ENCODE peak calls at places on chromosomes 12 and 14, in seven cellular contexts. One of them, this sample, is unnamed.

GRCh38 chr14:32513571-32514009 is 184.5 kb downstream of the AKAP6 start:
- DNase-seq in GM12891: no peak
- DNase-seq in HepG2: no peak
- DNase-seq in GM12878: no peak
- DNase-seq in SK-N-SH: no peak
- DNase-seq in H1: no peak
- DNase-seq in K562: no peak
- DNase-seq in this sample: no peak

GRCh38 chr12:14260011-14260993 is 105.2 kb upstream of the ATF7IP start:
- DNase-seq in GM12891: no peak
- DNase-seq in HepG2: peak
- DNase-seq in GM12878: no peak
- DNase-seq in SK-N-SH: no peak
- DNase-seq in H1: peak
- DNase-seq in K562: peak
- DNase-seq in this sample: no peak

GRCh38 chr14:32967421-32967820 is 28.7 kb downstream of the NPAS3 start:
- DNase-seq in GM12891: no peak
- DNase-seq in HepG2: no peak
- DNase-seq in GM12878: no peak
- DNase-seq in SK-N-SH: no peak
- DNase-seq in H1: no peak
- DNase-seq in K562: no peak
- DNase-seq in this sample: no peak

GRCh38 chr12:19431407-19432308 is 7.6 kb upstream of the AEBP2 start:
- DNase-seq in GM12891: no peak
- DNase-seq in HepG2: no peak
- DNase-seq in GM12878: peak
- DNase-seq in SK-N-SH: no peak
- DNase-seq in H1: no peak
- DNase-seq in K562: no peak
- DNase-seq in this sample: no peak

GRCh38 chr14:100142073-100143040 is 17.1 kb downstream of the DEGS2 start:
- DNase-seq in GM12891: no peak
- DNase-seq in HepG2: no peak
- DNase-seq in GM12878: no peak
- DNase-seq in SK-N-SH: peak
- DNase-seq in H1: no peak
- DNase-seq in K562: peak
- DNase-seq in this sample: no peak

GRCh38 chr12:66688836-66689439 is 10.1 kb upstream of the GRIP1 start:
- DNase-seq in GM12891: peak
- DNase-seq in HepG2: peak
- DNase-seq in GM12878: no peak
- DNase-seq in SK-N-SH: peak
- DNase-seq in H1: peak
- DNase-seq in K562: peak
- DNase-seq in this sample: no peak

GRCh38 chr14:61561657-61562276 is 133.5 kb upstream of the HIF1A start:
- DNase-seq in GM12891: no peak
- DNase-seq in HepG2: peak
- DNase-seq in GM12878: no peak
- DNase-seq in SK-N-SH: peak
- DNase-seq in H1: no peak
- DNase-seq in K562: no peak
- DNase-seq in this sample: no peak

GRCh38 chr14:103065861-103066260 is 8.5 kb upstream of the CDC42BPB start:
- DNase-seq in GM12891: no peak
- DNase-seq in HepG2: no peak
- DNase-seq in GM12878: no peak
- DNase-seq in SK-N-SH: no peak
- DNase-seq in H1: no peak
- DNase-seq in K562: no peak
- DNase-seq in this sample: no peak

GRCh38 chr14:29453045-29453444 is 474.6 kb downstream of the PRKD1 start:
- DNase-seq in GM12891: no peak
- DNase-seq in HepG2: no peak
- DNase-seq in GM12878: no peak
- DNase-seq in SK-N-SH: no peak
- DNase-seq in H1: no peak
- DNase-seq in K562: no peak
- DNase-seq in this sample: no peak

GRCh38 chr12:119674560-119674959 is 6.6 kb downstream of the PRKAB1 start:
- DNase-seq in GM12891: no peak
- DNase-seq in HepG2: no peak
- DNase-seq in GM12878: no peak
- DNase-seq in SK-N-SH: no peak
- DNase-seq in H1: no peak
- DNase-seq in K562: no peak
- DNase-seq in this sample: no peak

GRCh38 chr14:20346713-20347112 is 3.3 kb downstream of the PARP2 start:
- DNase-seq in GM12891: no peak
- DNase-seq in HepG2: no peak
- DNase-seq in GM12878: no peak
- DNase-seq in SK-N-SH: no peak
- DNase-seq in H1: no peak
- DNase-seq in K562: no peak
- DNase-seq in this sample: no peak

GRCh38 chr12:53483225-53483978 is 15.9 kb downstream of the MAP3K12 start:
- DNase-seq in GM12891: no peak
- DNase-seq in HepG2: no peak
- DNase-seq in GM12878: no peak
- DNase-seq in SK-N-SH: no peak
- DNase-seq in H1: no peak
- DNase-seq in K562: no peak
- DNase-seq in this sample: no peak

GRCh38 chr12:69851976-69852375 is 26.9 kb downstream of the MYRFL start:
- DNase-seq in GM12891: no peak
- DNase-seq in HepG2: no peak
- DNase-seq in GM12878: no peak
- DNase-seq in SK-N-SH: no peak
- DNase-seq in H1: no peak
- DNase-seq in K562: no peak
- DNase-seq in this sample: no peak

GRCh38 chr14:95519699-95520098 is 3.2 kb upstream of the SYNE3 start:
- DNase-seq in GM12891: no peak
- DNase-seq in HepG2: no peak
- DNase-seq in GM12878: no peak
- DNase-seq in SK-N-SH: peak
- DNase-seq in H1: no peak
- DNase-seq in K562: no peak
- DNase-seq in this sample: no peak
- TF ChIP-seq TAF1 in GM12891: no peak
- TF ChIP-seq TAF1 in HepG2: no peak
- TF ChIP-seq TAF1 in GM12878: no peak
- TF ChIP-seq TAF1 in SK-N-SH: no peak
- TF ChIP-seq TAF1 in H1: no peak
- TF ChIP-seq TAF1 in K562: no peak
- TF ChIP-seq TAF1 in this sample: no peak

GRCh38 chr14:94058674-94059138 is 22.3 kb downstream of the DDX24 start:
- DNase-seq in GM12891: no peak
- DNase-seq in HepG2: peak
- DNase-seq in GM12878: no peak
- DNase-seq in SK-N-SH: no peak
- DNase-seq in H1: no peak
- DNase-seq in K562: no peak
- DNase-seq in this sample: no peak
- TF ChIP-seq TAF1 in GM12891: no peak
- TF ChIP-seq TAF1 in HepG2: no peak
- TF ChIP-seq TAF1 in GM12878: no peak
- TF ChIP-seq TAF1 in SK-N-SH: no peak
- TF ChIP-seq TAF1 in H1: no peak
- TF ChIP-seq TAF1 in K562: no peak
- TF ChIP-seq TAF1 in this sample: no peak

GRCh38 chr14:62957562-62957961 is 87.7 kb downstream of the KCNH5 start:
- DNase-seq in GM12891: no peak
- DNase-seq in HepG2: no peak
- DNase-seq in GM12878: no peak
- DNase-seq in SK-N-SH: no peak
- DNase-seq in H1: no peak
- DNase-seq in K562: peak
- DNase-seq in this sample: no peak

GRCh38 chr14:62954165-62954564 is 91.1 kb downstream of the KCNH5 start:
- DNase-seq in GM12891: no peak
- DNase-seq in HepG2: no peak
- DNase-seq in GM12878: no peak
- DNase-seq in SK-N-SH: no peak
- DNase-seq in H1: no peak
- DNase-seq in K562: no peak
- DNase-seq in this sample: no peak

GRCh38 chr14:62956413-62956812 is 88.8 kb downstream of the KCNH5 start:
- DNase-seq in GM12891: no peak
- DNase-seq in HepG2: no peak
- DNase-seq in GM12878: no peak
- DNase-seq in SK-N-SH: no peak
- DNase-seq in H1: no peak
- DNase-seq in K562: no peak
- DNase-seq in this sample: no peak
- TF ChIP-seq TAF1 in GM12891: no peak
- TF ChIP-seq TAF1 in HepG2: no peak
- TF ChIP-seq TAF1 in GM12878: no peak
- TF ChIP-seq TAF1 in SK-N-SH: no peak
- TF ChIP-seq TAF1 in H1: no peak
- TF ChIP-seq TAF1 in K562: no peak
- TF ChIP-seq TAF1 in this sample: no peak

DNA sequence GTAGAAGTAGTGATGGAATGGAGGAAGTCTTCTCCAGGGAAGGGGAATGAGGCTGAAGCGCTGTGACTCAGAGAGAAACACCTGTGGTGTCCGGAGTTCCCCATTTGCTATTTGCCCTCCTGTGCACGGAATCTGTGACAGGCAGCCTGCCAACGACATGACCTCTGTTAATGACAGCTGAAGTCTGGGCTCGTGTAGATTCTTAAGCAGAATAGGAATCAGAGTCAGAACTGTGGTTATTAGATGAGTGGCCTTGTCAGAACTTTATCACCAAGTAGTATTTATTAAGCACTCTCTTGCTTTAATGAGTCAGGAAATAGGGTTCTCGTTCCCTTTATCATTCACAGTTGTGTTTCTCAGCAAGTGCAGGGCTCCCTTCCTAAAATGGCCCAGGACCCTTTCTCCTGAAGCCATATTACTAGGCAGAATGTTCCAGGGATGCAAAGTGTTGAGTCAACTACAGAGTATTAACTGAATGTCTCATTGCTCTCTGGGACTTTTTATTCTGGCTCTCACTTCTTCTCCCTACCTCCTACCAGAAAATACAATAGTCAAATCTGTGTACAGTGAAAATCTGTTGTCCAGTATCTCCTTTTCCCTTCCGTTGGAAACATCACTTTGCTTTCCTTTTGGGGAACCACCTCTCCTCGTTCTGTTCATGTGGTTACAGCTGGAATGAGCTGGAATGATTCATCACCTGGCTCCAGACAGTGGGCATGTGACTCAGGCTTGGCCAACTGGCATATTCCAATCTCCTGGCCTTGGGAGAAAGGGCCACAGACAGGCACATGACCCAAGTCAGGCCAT is 77.8 kb upstream of the MAX start:
- DNase-seq in GM12891: no peak
- DNase-seq in HepG2: no peak
- DNase-seq in GM12878: peak
- DNase-seq in SK-N-SH: no peak
- DNase-seq in H1: no peak
- DNase-seq in K562: no peak
- DNase-seq in this sample: no peak
- TF ChIP-seq TAF1 in GM12891: no peak
- TF ChIP-seq TAF1 in HepG2: no peak
- TF ChIP-seq TAF1 in GM12878: no peak
- TF ChIP-seq TAF1 in SK-N-SH: no peak
- TF ChIP-seq TAF1 in H1: no peak
- TF ChIP-seq TAF1 in K562: no peak
- TF ChIP-seq TAF1 in this sample: no peak

GRCh38 chr12:57263096-57263495 is 12.1 kb upstream of the STAC3 start:
- DNase-seq in GM12891: no peak
- DNase-seq in HepG2: no peak
- DNase-seq in GM12878: no peak
- DNase-seq in SK-N-SH: no peak
- DNase-seq in H1: no peak
- DNase-seq in K562: no peak
- DNase-seq in this sample: no peak

GRCh38 chr12:57262126-57262822 is 11.3 kb upstream of the STAC3 start:
- DNase-seq in GM12891: no peak
- DNase-seq in HepG2: no peak
- DNase-seq in GM12878: no peak
- DNase-seq in SK-N-SH: no peak
- DNase-seq in H1: no peak
- DNase-seq in K562: no peak
- DNase-seq in this sample: no peak

GRCh38 chr12:57261385-57261784 is 10.4 kb upstream of the STAC3 start:
- DNase-seq in GM12891: no peak
- DNase-seq in HepG2: no peak
- DNase-seq in GM12878: no peak
- DNase-seq in SK-N-SH: no peak
- DNase-seq in H1: no peak
- DNase-seq in K562: no peak
- DNase-seq in this sample: no peak

GRCh38 chr12:57258977-57259970 is 8.3 kb upstream of the STAC3 start:
- DNase-seq in GM12891: no peak
- DNase-seq in HepG2: no peak
- DNase-seq in GM12878: no peak
- DNase-seq in SK-N-SH: no peak
- DNase-seq in H1: no peak
- DNase-seq in K562: no peak
- DNase-seq in this sample: no peak

DNA sequence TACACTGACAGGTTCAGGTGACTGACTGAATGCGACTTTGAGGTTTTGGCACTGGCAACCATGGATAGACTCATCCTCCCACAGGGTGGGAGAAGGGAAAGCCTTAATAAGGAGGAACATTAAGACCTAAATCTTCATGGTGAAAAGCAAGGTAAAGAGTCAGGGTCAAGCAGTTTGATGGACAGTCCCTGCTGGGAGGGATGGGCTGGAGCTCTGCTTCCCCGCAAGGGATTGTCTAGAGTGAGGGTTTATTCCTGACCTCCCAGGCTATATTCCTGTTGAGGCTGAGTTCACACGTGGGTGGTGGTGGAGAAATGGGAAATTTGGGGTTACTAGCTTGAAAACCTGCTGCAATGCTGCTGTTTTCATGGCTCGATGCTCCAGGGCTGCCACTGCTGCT is 9.4 kb upstream of the STAC3 start:
- DNase-seq in GM12891: no peak
- DNase-seq in HepG2: no peak
- DNase-seq in GM12878: no peak
- DNase-seq in SK-N-SH: no peak
- DNase-seq in H1: no peak
- DNase-seq in K562: no peak
- DNase-seq in this sample: no peak
- TF ChIP-seq TAF1 in GM12891: no peak
- TF ChIP-seq TAF1 in HepG2: no peak
- TF ChIP-seq TAF1 in GM12878: no peak
- TF ChIP-seq TAF1 in SK-N-SH: no peak
- TF ChIP-seq TAF1 in H1: no peak
- TF ChIP-seq TAF1 in K562: no peak
- TF ChIP-seq TAF1 in this sample: no peak

This sample was measured in GM12892.